ENCODE peak calls at places on chromosomes 7 and 10, in eight cellular contexts. H is heart right ventricle, Q is fibroblast of pulmonary artery, F is kidney epithelial cell, V is uterus, I is body of pancreas, B is astrocyte of the cerebellum, A is transverse colon. K is an unnamed sample.

GRCh38 chr7:104023100-104023499 is 33.6 kb upstream of the RELN start:
- DNase-seq in H (no peak), Q (no peak), F (no peak), V (no peak), I (no peak), B (no peak), A (no peak), K (no peak)

GRCh38 chr10:110226555-110226925 is 19.1 kb downstream of the MXI1 start:
- DNase-seq in H (peak), Q (peak), F (no peak), V (peak), I (peak), B (peak), A (peak), K (peak)

GRCh38 chr7:93646538-93646937 is 72.0 kb upstream of the CALCR start:
- DNase-seq in H (no peak), Q (no peak), F (no peak), V (no peak), I (no peak), B (no peak), A (no peak), K (no peak)

GRCh38 chr7:151367304-151367703 is 25.7 kb downstream of the NUB1 start:
- DNase-seq in H (no peak), Q (no peak), F (no peak), V (no peak), I (no peak), B (no peak), A (no peak), K (no peak)

GRCh38 chr10:97689637-97690036 is 2.6 kb upstream of the AVPI1 start:
- DNase-seq in H (no peak), Q (peak), F (peak), V (no peak), I (peak), B (peak), A (no peak), K (no peak)

GRCh38 chr7:8283968-8284367 is 22.0 kb upstream of the ICA1 start:
- DNase-seq in H (peak), Q (no peak), F (no peak), V (no peak), I (no peak), B (no peak), A (no peak), K (no peak)

GRCh38 chr7:25965405-25966123 is 186.4 kb upstream of the NFE2L3 start:
- DNase-seq in H (no peak), Q (peak), F (no peak), V (no peak), I (peak), B (no peak), A (no peak), K (no peak)

GRCh38 chr10:99754670-99755069 is 22.6 kb downstream of the CUTC start:
- DNase-seq in H (no peak), Q (no peak), F (no peak), V (no peak), I (no peak), B (no peak), A (no peak), K (no peak)

GRCh38 chr10:78589687-78590086 is 479.1 kb upstream of the ZMIZ1 start:
- DNase-seq in H (no peak), Q (no peak), F (no peak), V (no peak), I (no peak), B (no peak), A (peak), K (no peak)

GRCh38 chr10:66982792-66983481 is 57.1 kb downstream of the LRRTM3 start:
- DNase-seq in H (no peak), Q (no peak), F (no peak), V (no peak), I (peak), B (no peak), A (no peak), K (no peak)

GRCh38 chr7:19747740-19748339 is 25.6 kb downstream of the TMEM196 start:
- DNase-seq in H (no peak), Q (peak), F (peak), V (no peak), I (peak), B (peak), A (no peak), K (no peak)

DNA sequence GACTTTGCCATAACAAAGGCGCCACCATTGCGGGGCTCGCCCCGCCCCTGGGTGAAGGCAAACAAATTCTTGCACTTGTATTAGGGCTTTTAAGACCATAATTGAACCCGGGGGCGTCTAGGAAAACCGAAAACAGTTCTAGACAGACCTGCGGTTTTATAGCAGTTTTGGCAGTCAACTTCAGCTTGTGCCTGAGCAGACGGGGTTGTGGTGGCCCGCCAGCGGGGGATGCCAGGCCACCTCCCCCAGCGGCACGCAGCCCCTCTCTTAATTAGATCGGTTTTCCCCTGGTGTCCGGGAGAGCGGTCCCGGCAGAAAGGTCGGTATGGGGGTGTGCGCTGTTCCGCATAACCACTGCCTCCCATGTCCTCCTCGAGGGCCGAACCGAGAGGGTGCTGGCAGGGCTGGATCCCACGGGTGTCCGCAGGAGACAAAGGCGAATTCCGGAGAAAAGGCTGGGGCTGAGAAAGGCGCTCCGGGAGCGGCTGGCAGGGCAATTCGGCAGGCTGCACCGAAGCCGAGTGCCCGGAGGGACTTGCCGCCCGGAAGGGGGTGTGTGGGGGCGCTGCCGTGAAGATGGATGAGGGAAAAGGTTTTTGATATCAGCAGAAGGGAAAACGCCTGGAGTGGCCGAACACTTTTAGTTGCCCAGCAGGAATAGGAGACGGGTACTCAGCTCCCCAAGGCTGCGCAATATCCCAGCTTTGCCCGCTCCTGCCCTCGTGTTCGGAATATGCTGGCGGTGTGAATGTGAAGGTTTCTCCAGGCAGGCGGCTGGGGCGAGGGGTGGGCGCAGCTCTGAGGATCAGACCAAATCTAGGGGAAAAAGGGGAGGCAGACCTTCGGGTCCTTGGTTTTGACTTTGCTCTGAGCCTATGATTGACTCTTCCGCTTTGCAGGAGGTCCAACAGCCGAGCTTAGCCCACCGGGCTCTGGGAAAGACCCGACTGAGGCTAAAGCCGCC is 3.0 kb upstream of the HOXA11 start:
- DNase-seq in H (no peak), Q (no peak), F (no peak), V (peak), I (no peak), B (no peak), A (peak), K (no peak)
- TF ChIP-seq CTCF in H (no peak), Q (no peak), F (no peak), V (no peak), I (no peak), B (no peak), A (no peak), K (no peak)

GRCh38 chr10:11345224-11346054 is 266.0 kb downstream of the USP6NL start:
- DNase-seq in H (no peak), Q (peak), F (peak), V (no peak), I (peak), B (no peak), A (peak), K (peak)
- TF ChIP-seq CTCF in H (no peak), Q (no peak), F (no peak), V (no peak), I (no peak), B (no peak), A (no peak), K (no peak)

GRCh38 chr10:93542358-93542791 is 24.1 kb upstream of the FFAR4 start:
- DNase-seq in H (peak), Q (peak), F (no peak), V (no peak), I (peak), B (no peak), A (peak), K (no peak)
- TF ChIP-seq CTCF in H (no peak), Q (no peak), F (no peak), V (no peak), I (no peak), B (no peak), A (no peak), K (peak)

DNA sequence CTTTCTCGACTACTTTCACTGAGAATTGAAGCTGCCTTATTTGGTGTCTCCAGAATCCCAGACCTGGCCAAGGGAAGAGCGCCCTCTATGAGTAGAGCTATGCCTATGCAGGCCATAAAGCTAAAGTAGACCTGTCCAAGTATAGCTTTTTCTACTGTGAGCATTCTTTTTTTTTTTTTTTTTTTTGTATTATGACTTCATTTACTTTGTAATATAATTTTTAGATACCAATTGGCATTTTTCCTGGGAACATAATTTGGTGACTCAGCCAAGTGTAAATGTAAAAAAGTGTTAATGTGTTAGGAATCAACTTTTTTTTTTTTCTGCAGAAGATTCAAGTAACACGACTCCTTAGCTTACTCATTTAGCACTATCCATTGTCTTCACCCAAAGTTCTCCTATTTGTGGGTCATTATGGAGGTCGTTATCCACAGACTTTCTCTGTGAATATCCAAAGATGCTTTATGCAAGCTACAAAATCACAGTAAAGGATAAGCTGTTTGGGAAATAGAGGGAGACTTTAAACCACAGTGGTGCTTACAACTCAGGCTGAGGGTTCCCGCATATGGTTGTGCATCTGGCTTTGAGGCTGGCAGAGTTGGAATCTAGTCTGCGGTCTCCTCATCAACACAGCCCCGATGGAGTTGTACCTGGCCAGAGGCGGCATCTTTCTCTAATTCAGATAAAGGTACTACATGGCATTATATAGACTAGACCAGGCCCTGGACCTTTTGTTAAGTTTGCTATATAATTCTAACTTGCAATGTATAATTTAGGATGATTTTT is 1040.2 kb upstream of the SORCS1 start:
- DNase-seq in H (no peak), Q (peak), F (no peak), V (no peak), I (peak), B (no peak), A (peak), K (peak)
- TF ChIP-seq CTCF in H (no peak), Q (peak), F (peak), V (peak), I (peak), B (peak), A (peak), K (no peak)

DNA sequence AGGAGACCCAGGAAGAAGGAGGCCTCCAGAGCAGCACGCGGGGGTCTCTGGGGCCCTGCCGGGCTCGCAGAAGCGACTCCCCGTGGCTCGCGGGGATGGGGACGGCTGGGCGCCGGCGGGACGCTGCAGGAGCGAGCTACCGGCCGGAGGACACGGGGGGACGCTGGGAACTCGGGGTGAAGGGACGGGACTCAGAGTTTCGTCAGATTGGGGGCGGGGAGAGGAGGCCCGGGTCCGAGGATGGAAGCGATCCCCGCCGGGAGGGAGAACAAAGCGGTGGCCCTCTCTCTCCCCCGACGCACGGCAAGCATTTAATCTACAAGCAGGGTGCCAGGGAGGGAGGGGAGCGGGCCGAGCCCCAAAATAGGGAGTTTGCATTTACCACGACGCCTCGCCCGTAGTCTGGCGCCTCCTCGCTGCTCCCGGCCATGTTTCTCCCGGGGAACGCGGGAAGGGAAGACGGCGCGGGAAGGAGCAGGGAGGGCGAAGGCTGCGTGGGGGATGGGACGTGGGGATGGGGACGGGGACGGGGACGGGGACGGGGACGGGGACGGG is at the start of gene PRTFDC1:
- DNase-seq in H (peak), Q (no peak), F (no peak), V (peak), I (peak), B (no peak), A (peak), K (peak)
- TF ChIP-seq CTCF in H (no peak), Q (peak), F (peak), V (peak), I (no peak), B (peak), A (no peak), K (no peak)

GRCh38 chr10:118580702-118581101 is 14.7 kb downstream of the PRLHR start:
- DNase-seq in H (no peak), Q (no peak), F (no peak), V (no peak), I (peak), B (no peak), A (no peak), K (no peak)

GRCh38 chr10:118584181-118584954 is 11.1 kb downstream of the PRLHR start:
- DNase-seq in H (no peak), Q (peak), F (peak), V (peak), I (no peak), B (peak), A (no peak), K (no peak)

GRCh38 chr10:118582511-118582910 is 12.9 kb downstream of the PRLHR start:
- DNase-seq in H (no peak), Q (no peak), F (no peak), V (no peak), I (no peak), B (no peak), A (no peak), K (no peak)

GRCh38 chr10:118583611-118584010 is 11.8 kb downstream of the PRLHR start:
- DNase-seq in H (no peak), Q (no peak), F (no peak), V (no peak), I (no peak), B (no peak), A (no peak), K (no peak)

DNA sequence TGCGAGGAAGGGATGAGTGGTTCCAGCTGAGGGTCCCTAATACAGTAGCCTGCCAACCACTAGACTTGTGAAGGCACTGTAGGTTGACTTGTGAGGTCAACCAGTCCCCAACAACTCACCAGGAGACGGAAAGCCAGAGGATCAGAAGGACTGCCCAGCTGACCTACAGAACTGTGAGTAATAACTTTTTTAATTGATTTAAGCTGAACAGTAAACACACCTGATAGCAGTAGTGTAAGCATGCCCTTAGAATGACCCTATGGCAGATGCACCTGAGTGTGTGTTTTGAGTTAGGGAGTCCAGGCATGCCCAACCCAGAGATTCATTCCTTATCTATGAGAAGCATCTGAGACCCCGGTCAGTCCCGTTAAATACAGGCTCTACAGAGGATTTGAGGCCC is 14.1 kb downstream of the PRLHR start:
- DNase-seq in H (no peak), Q (no peak), F (no peak), V (no peak), I (no peak), B (no peak), A (no peak), K (no peak)
- TF ChIP-seq CTCF in H (no peak), Q (no peak), F (no peak), V (no peak), I (no peak), B (no peak), A (no peak), K (no peak)

DNA sequence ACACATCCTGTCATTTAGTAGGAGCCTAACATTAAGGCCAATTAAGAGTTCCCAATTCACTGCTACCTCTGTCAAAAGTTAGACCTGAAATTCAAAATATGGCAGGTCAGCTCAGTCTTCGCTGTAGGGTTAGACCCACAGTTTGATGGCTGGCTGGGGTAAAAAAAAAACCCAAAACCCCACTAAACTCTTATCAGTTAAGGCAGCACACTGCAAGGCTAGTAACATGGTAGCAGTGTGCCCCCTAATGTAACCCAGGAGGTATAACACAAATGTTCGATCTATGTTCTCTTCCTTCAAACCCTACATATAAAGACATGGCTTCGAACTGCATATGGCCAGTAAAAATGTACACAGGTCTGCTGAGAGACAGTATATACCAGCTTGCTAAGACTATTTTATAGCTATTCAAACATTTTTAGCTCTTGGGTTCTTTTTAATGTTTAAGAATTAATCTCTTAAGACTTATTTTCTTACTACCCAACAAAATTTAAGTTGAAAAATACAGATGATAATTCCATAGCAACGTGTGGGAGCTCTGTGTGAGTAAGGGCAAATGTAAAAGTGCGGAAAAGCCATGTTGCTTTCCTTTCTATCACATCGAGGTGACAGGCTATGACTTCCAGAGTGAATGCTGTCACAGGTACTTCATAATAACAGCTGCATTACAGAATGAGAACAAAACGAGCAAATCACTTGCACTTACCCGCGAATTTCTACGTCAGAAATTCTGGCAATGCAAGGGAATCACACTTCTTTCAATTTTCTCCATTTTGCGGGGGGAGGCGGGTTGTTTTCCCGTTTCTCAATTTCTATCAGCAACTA is 168.4 kb upstream of the IMMP2L start:
- DNase-seq in H (no peak), Q (peak), F (no peak), V (no peak), I (no peak), B (no peak), A (no peak), K (peak)
- TF ChIP-seq CTCF in H (no peak), Q (peak), F (peak), V (no peak), I (peak), B (peak), A (peak), K (peak)

GRCh38 chr10:102114861-102115618 is 5.1 kb downstream of the LDB1 start:
- DNase-seq in H (peak), Q (peak), F (no peak), V (peak), I (peak), B (no peak), A (peak), K (peak)
- TF ChIP-seq CTCF in H (no peak), Q (no peak), F (no peak), V (no peak), I (no peak), B (no peak), A (no peak), K (no peak)

K was measured in activated CD8-positive, alpha-beta T cell treated with anti-CD3 and anti-CD28 coated beads for 36 hours.